ENCODE peak calls at places on chromosomes 6 and 20, in four cellular contexts. H, J, M and P are unnamed samples.

GRCh38 chr6:31898200-31899011 is 908 bp upstream of the EHMT2 start:
- DNase-seq in H (no peak), J (no peak), M (peak; percentile 36), P (peak; percentile 68)

GRCh38 chr20:58569211-58570125 is 54.3 kb upstream of the APCDD1L start:
- DNase-seq in H (no peak), J (no peak), M (no peak), P (no peak)

GRCh38 chr20:54650201-54650722 is 174.9 kb downstream of the DOK5 start:
- DNase-seq in H (no peak), J (no peak), M (no peak), P (no peak)

GRCh38 chr20:52789716-52790115 is 182.4 kb upstream of the TSHZ2 start:
- DNase-seq in H (no peak), J (no peak), M (no peak), P (no peak)

GRCh38 chr6:73329201-73329600 is 24.9 kb downstream of the DPPA5 start:
- DNase-seq in H (no peak), J (no peak), M (no peak), P (no peak)

GRCh38 chr20:1895674-1896496 is 678 bp downstream of the SIRPA start:
- DNase-seq in H (no peak), J (no peak), M (peak; percentile 28), P (no peak)

GRCh38 chr6:38239719-38240451 is 399.8 kb downstream of the BTBD9 start:
- DNase-seq in H (no peak), J (no peak), M (peak; percentile 43), P (peak; percentile 81)

GRCh38 chr20:11274137-11274536 is 600.3 kb upstream of the JAG1 start:
- DNase-seq in H (peak; percentile 73), J (no peak), M (peak; percentile 69), P (peak; percentile 89)

GRCh38 chr6:79734374-79734773 is 103.2 kb downstream of the SH3BGRL2 start:
- DNase-seq in H (no peak), J (no peak), M (no peak), P (no peak)

GRCh38 chr20:2093200-2093781 is 8.3 kb upstream of the STK35 start:
- DNase-seq in H (peak; percentile 70), J (no peak), M (peak; percentile 8), P (peak; percentile 60)

GRCh38 chr20:50625986-50626677 is 65.2 kb downstream of the RIPOR3 start:
- DNase-seq in H (peak; percentile 87), J (no peak), M (no peak), P (peak; percentile 72)

GRCh38 chr6:168206186-168206585 is 113.4 kb downstream of the DACT2 start:
- DNase-seq in H (no peak), J (no peak), M (no peak), P (no peak)

GRCh38 chr20:13009682-13010406 is 1.1 kb downstream of the SPTLC3 start:
- DNase-seq in H (no peak), J (no peak), M (peak; percentile 85), P (peak; percentile 86)

GRCh38 chr6:4581468-4582420 is 194.5 kb upstream of the CDYL start:
- DNase-seq in H (no peak), J (no peak), M (peak; percentile 89), P (peak; percentile 35)

GRCh38 chr20:48180637-48181036 is 395.4 kb upstream of the SULF2 start:
- DNase-seq in H (no peak), J (no peak), M (peak; percentile 81), P (peak; percentile 84)

GRCh38 chr6:43247115-43247999 is 4.1 kb downstream of the TTBK1 start:
- DNase-seq in H (peak; percentile 99), J (peak; percentile 45), M (peak; percentile 55), P (peak; percentile 67)

GRCh38 chr6:33724281-33725023 is 13.0 kb upstream of the UQCC2 start:
- DNase-seq in H (no peak), J (no peak), M (no peak), P (no peak)

GRCh38 chr20:58099291-58099915 is 129.1 kb downstream of the ANKRD60 start:
- DNase-seq in H (no peak), J (no peak), M (no peak), P (no peak)

GRCh38 chr6:131045139-131045538 is 17.9 kb downstream of the EPB41L2 start:
- DNase-seq in H (no peak), J (no peak), M (no peak), P (no peak)